ENCODE peak calls at places on chromosomes 16 and 17, in five cellular contexts. One of them, this sample, is unnamed.

GRCh38 chr16:25692734-25693508 is 1.2 kb downstream of the HS3ST4 start:
- DNase-seq in Panc1: no peak
- DNase-seq in HCT116: no peak
- DNase-seq in GM23338: peak
- DNase-seq in HL-60: no peak
- DNase-seq in this sample: no peak

GRCh38 chr17:77619851-77620250 is 338.7 kb upstream of the TNRC6C start:
- DNase-seq in GM23338: no peak
- DNase-seq in Panc1: no peak
- DNase-seq in HCT116: no peak
- DNase-seq in HL-60: no peak
- DNase-seq in this sample: peak

GRCh38 chr17:2173005-2173404 is 118.1 kb downstream of the HIC1 start:
- DNase-seq in Panc1: no peak
- DNase-seq in HCT116: no peak
- DNase-seq in HL-60: no peak
- DNase-seq in GM23338: no peak
- DNase-seq in this sample: no peak

GRCh38 chr17:18008496-18009268 is 30.3 kb downstream of the ATPAF2 start:
- DNase-seq in HL-60: no peak
- DNase-seq in Panc1: no peak
- DNase-seq in GM23338: no peak
- DNase-seq in HCT116: no peak
- DNase-seq in this sample: no peak

GRCh38 chr17:82281076-82281475 is 7.6 kb upstream of the CSNK1D start:
- DNase-seq in HL-60: no peak
- DNase-seq in Panc1: no peak
- DNase-seq in HCT116: no peak
- DNase-seq in GM23338: no peak
- DNase-seq in this sample: no peak

GRCh38 chr16:3754304-3754703 is 37.0 kb upstream of the TRAP1 start:
- DNase-seq in GM23338: no peak
- DNase-seq in Panc1: no peak
- DNase-seq in HL-60: no peak
- DNase-seq in HCT116: no peak
- DNase-seq in this sample: no peak

GRCh38 chr17:76523084-76524037 is 14.1 kb downstream of the CYGB start:
- DNase-seq in Panc1: peak
- DNase-seq in HCT116: peak
- DNase-seq in GM23338: peak
- DNase-seq in HL-60: peak
- DNase-seq in this sample: peak

GRCh38 chr17:79960788-79961522 is 74.7 kb downstream of the TBC1D16 start:
- DNase-seq in HCT116: no peak
- DNase-seq in GM23338: no peak
- DNase-seq in HL-60: no peak
- DNase-seq in Panc1: peak
- DNase-seq in this sample: no peak

GRCh38 chr16:49276646-49277385 is 4.8 kb downstream of the CBLN1 start:
- DNase-seq in Panc1: no peak
- DNase-seq in HL-60: no peak
- DNase-seq in HCT116: no peak
- DNase-seq in GM23338: peak
- DNase-seq in this sample: no peak

GRCh38 chr17:42405963-42406495 is 17.0 kb downstream of the CAVIN1 start:
- DNase-seq in GM23338: peak
- DNase-seq in Panc1: no peak
- DNase-seq in HCT116: no peak
- DNase-seq in HL-60: peak
- DNase-seq in this sample: peak

GRCh38 chr17:74840500-74840899 is 19.2 kb downstream of the GRIN2C start:
- DNase-seq in GM23338: peak
- DNase-seq in Panc1: no peak
- DNase-seq in HL-60: no peak
- DNase-seq in HCT116: no peak
- DNase-seq in this sample: no peak

GRCh38 chr17:74843352-74843627 is 16.4 kb downstream of the GRIN2C start:
- DNase-seq in Panc1: no peak
- DNase-seq in HCT116: no peak
- DNase-seq in HL-60: no peak
- DNase-seq in GM23338: peak
- DNase-seq in this sample: no peak

GRCh38 chr17:74840989-74841666 is 18.6 kb downstream of the GRIN2C start:
- DNase-seq in GM23338: peak
- DNase-seq in Panc1: no peak
- DNase-seq in HCT116: no peak
- DNase-seq in HL-60: peak
- DNase-seq in this sample: no peak

GRCh38 chr17:74842599-74843351 is 16.9 kb downstream of the GRIN2C start:
- DNase-seq in HL-60: no peak
- DNase-seq in Panc1: no peak
- DNase-seq in GM23338: peak
- DNase-seq in HCT116: peak
- DNase-seq in this sample: peak

DNA sequence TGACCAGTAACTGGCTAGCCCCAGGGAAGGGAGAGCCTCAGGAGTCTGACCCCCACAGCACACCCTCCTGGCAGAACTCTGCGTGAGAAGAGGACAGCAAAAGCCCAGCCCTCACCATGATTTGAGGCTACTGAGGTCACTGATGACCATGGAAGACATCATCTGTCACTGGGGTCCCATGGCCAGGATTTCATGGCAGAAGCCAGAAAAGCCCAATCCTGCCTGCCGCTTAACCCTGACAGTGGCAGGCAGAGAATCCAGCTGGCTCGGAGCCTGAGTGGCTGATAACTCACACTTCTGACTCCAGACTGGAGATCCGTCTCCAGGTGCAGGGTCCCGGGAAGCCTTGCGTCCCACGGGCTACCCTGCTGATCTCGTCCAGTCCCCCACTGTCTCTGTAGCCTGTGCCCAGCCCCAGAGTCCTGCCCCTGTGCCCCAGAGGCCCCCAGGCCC is 17.5 kb downstream of the GRIN2C start:
- DNase-seq in HL-60: no peak
- DNase-seq in Panc1: no peak
- DNase-seq in HCT116: no peak
- DNase-seq in GM23338: peak
- DNase-seq in this sample: no peak
- H3K4me3 ChIP-seq in HL-60: no peak
- H3K4me3 ChIP-seq in Panc1: peak
- H3K4me3 ChIP-seq in HCT116: peak
- H3K4me3 ChIP-seq in GM23338: peak
- H3K4me3 ChIP-seq in this sample: peak

DNA sequence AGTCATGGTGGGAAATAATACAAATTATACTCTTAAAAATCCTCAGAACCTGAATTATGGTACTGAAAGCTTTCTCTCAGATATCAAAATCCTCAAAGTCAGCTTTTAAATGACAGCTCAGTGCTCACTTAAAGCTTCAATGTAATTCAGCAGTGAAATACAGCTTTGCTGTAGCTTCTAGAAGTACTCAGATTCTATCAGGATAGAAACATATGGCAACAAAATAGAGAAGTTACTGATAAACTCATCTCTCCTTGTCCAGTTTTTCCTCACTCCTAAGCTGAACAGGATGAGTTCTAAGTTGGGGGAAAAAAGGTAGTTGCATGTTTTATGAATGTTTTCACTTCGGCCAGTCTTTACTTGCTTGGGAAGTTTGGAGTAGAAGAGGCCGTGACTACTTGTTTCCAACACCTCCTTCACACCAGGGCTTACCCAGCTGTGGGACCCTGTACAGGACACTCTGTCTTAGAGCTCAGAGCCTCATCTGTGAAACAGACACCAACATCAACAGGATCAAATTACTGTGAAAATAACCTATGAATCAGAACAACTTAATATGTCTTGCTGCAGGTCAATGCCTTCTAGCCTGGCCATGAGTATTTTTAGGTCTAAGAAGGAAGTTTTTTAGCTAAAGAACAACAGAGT is 30.2 kb downstream of the OGFOD1 start:
- DNase-seq in Panc1: no peak
- DNase-seq in HCT116: no peak
- DNase-seq in GM23338: no peak
- DNase-seq in HL-60: no peak
- DNase-seq in this sample: no peak
- TF ChIP-seq REST in Panc1: no peak
- TF ChIP-seq REST in HCT116: no peak
- TF ChIP-seq REST in GM23338: no peak
- TF ChIP-seq REST in HL-60: no peak
- TF ChIP-seq REST in this sample: no peak

GRCh38 chr16:89261691-89262563 is 44.4 kb downstream of the ZNF778 start:
- DNase-seq in HCT116: no peak
- DNase-seq in GM23338: no peak
- DNase-seq in Panc1: no peak
- DNase-seq in HL-60: no peak
- DNase-seq in this sample: no peak
- H3K4me3 ChIP-seq in HCT116: no peak
- H3K4me3 ChIP-seq in GM23338: no peak
- H3K4me3 ChIP-seq in Panc1: no peak
- H3K4me3 ChIP-seq in HL-60: no peak
- H3K4me3 ChIP-seq in this sample: no peak

GRCh38 chr16:48114410-48114809 is 41.4 kb downstream of the ABCC12 start:
- DNase-seq in Panc1: no peak
- DNase-seq in HCT116: no peak
- DNase-seq in HL-60: no peak
- DNase-seq in GM23338: no peak
- DNase-seq in this sample: no peak

GRCh38 chr16:48112603-48113400 is 43.0 kb downstream of the ABCC12 start:
- DNase-seq in GM23338: no peak
- DNase-seq in Panc1: no peak
- DNase-seq in HCT116: no peak
- DNase-seq in HL-60: no peak
- DNase-seq in this sample: no peak

GRCh38 chr16:48110982-48111381 is 44.8 kb downstream of the ABCC12 start:
- DNase-seq in HL-60: no peak
- DNase-seq in Panc1: no peak
- DNase-seq in GM23338: no peak
- DNase-seq in HCT116: no peak
- DNase-seq in this sample: no peak

GRCh38 chr16:48115299-48115698 is 40.5 kb downstream of the ABCC12 start:
- DNase-seq in HCT116: no peak
- DNase-seq in HL-60: no peak
- DNase-seq in Panc1: no peak
- DNase-seq in GM23338: no peak
- DNase-seq in this sample: no peak

GRCh38 chr16:48113471-48113870 is 42.3 kb downstream of the ABCC12 start:
- DNase-seq in HL-60: no peak
- DNase-seq in HCT116: no peak
- DNase-seq in GM23338: peak
- DNase-seq in Panc1: no peak
- DNase-seq in this sample: peak
- TF ChIP-seq REST in HL-60: no peak
- TF ChIP-seq REST in HCT116: no peak
- TF ChIP-seq REST in GM23338: no peak
- TF ChIP-seq REST in Panc1: no peak
- TF ChIP-seq REST in this sample: no peak

GRCh38 chr17:40605301-40605700 is 40.0 kb upstream of the CCR7 start:
- DNase-seq in GM23338: no peak
- DNase-seq in HL-60: no peak
- DNase-seq in Panc1: no peak
- DNase-seq in HCT116: no peak
- DNase-seq in this sample: no peak
- H3K4me3 ChIP-seq in GM23338: no peak
- H3K4me3 ChIP-seq in HL-60: no peak
- H3K4me3 ChIP-seq in Panc1: no peak
- H3K4me3 ChIP-seq in HCT116: no peak
- H3K4me3 ChIP-seq in this sample: no peak

GRCh38 chr16:17246974-17247718 is 223.6 kb downstream of the XYLT1 start:
- DNase-seq in Panc1: no peak
- DNase-seq in HL-60: no peak
- DNase-seq in HCT116: no peak
- DNase-seq in GM23338: no peak
- DNase-seq in this sample: no peak

GRCh38 chr16:17252064-17252463 is 218.7 kb downstream of the XYLT1 start:
- DNase-seq in Panc1: no peak
- DNase-seq in HL-60: no peak
- DNase-seq in GM23338: no peak
- DNase-seq in HCT116: no peak
- DNase-seq in this sample: no peak

GRCh38 chr16:17245727-17246576 is 224.8 kb downstream of the XYLT1 start:
- DNase-seq in HCT116: no peak
- DNase-seq in Panc1: no peak
- DNase-seq in HL-60: no peak
- DNase-seq in GM23338: peak
- DNase-seq in this sample: no peak

GRCh38 chr16:17246577-17246885 is 224.2 kb downstream of the XYLT1 start:
- DNase-seq in HL-60: no peak
- DNase-seq in GM23338: no peak
- DNase-seq in HCT116: no peak
- DNase-seq in Panc1: no peak
- DNase-seq in this sample: no peak

GRCh38 chr16:17251496-17251895 is 219.3 kb downstream of the XYLT1 start:
- DNase-seq in HCT116: no peak
- DNase-seq in Panc1: no peak
- DNase-seq in GM23338: peak
- DNase-seq in HL-60: no peak
- DNase-seq in this sample: no peak
- TF ChIP-seq REST in HCT116: no peak
- TF ChIP-seq REST in Panc1: no peak
- TF ChIP-seq REST in GM23338: no peak
- TF ChIP-seq REST in HL-60: no peak
- TF ChIP-seq REST in this sample: no peak

This sample was measured in A549.